ENCODE peak calls at places on chromosomes 7 and 10, in four cellular contexts. V, X, P and S are unnamed samples.

GRCh38 chr10:98536551-98536950 is 89.8 kb upstream of the HPS1 start:
- DNase-seq in V (no peak), X (no peak), P (no peak), S (peak)

GRCh38 chr10:19908991-19909699 is 92.9 kb downstream of the PLXDC2 start:
- DNase-seq in V (no peak), X (no peak), P (no peak), S (no peak)

GRCh38 chr10:130491011-130491697 is 355.0 kb downstream of the GLRX3 start:
- DNase-seq in V (no peak), X (no peak), P (no peak), S (no peak)

GRCh38 chr10:75403144-75404022 is 1.8 kb upstream of the ZNF503 start:
- DNase-seq in V (no peak), X (peak), P (peak), S (peak)

GRCh38 chr10:119370972-119371703 is 163.8 kb downstream of the GRK5 start:
- DNase-seq in V (no peak), X (no peak), P (no peak), S (no peak)

GRCh38 chr10:131844546-131845084 is 56.2 kb upstream of the PPP2R2D start:
- DNase-seq in V (no peak), X (no peak), P (no peak), S (no peak)

GRCh38 chr7:480531-481218 is 39.0 kb downstream of the PDGFA start:
- DNase-seq in V (no peak), X (no peak), P (peak), S (no peak)

GRCh38 chr10:70589762-70590662 is 12.5 kb downstream of the PRF1 start:
- DNase-seq in V (no peak), X (no peak), P (no peak), S (peak)